ENCODE peak calls at places on chromosomes 6 and 20, in seven cellular contexts. M is progenitor cell of endocrine pancreas, R is left ventricle myocardium inferior, Z is GM10248, I is hepatocyte, S is brain microvascular endothelial cell, K is BJ. G is an unnamed sample.

GRCh38 chr6:16671302-16672289 is 89.7 kb downstream of the ATXN1 start:
- DNase-seq in M (no peak), R (no peak), Z (no peak), I (no peak), S (no peak), K (no peak), G (no peak)

GRCh38 chr6:20915626-20916025 is 381.4 kb downstream of the CDKAL1 start:
- DNase-seq in M (no peak), R (no peak), Z (no peak), I (no peak), S (no peak), K (no peak), G (no peak)

GRCh38 chr6:165245287-165245686 is 64.1 kb downstream of the C6orf118 start:
- DNase-seq in M (no peak), R (no peak), Z (no peak), I (peak), S (no peak), K (no peak), G (no peak)

GRCh38 chr6:119887671-119888070 is 538.1 kb upstream of the MAN1A1 start:
- DNase-seq in M (no peak), R (no peak), Z (no peak), I (no peak), S (no peak), K (no peak), G (no peak)

GRCh38 chr20:44187054-44187762 is at the start of gene JPH2:
- DNase-seq in M (no peak), R (peak), Z (no peak), I (peak), S (peak), K (peak), G (no peak)

GRCh38 chr20:37757550-37757949 is 63.7 kb downstream of the CTNNBL1 start:
- DNase-seq in M (no peak), R (no peak), Z (no peak), I (no peak), S (no peak), K (no peak), G (no peak)

GRCh38 chr6:73134588-73134987 is 90.7 kb downstream of the KHDC1L start:
- DNase-seq in M (peak), R (no peak), Z (no peak), I (peak), S (peak), K (no peak), G (no peak)

GRCh38 chr6:157861184-157861583 is 38.1 kb downstream of the SNX9 start:
- DNase-seq in M (no peak), R (no peak), Z (no peak), I (no peak), S (no peak), K (no peak), G (no peak)

GRCh38 chr6:161498359-161498758 is 224.5 kb upstream of the AGPAT4 start:
- DNase-seq in M (no peak), R (no peak), Z (no peak), I (peak), S (peak), K (no peak), G (no peak)

GRCh38 chr6:45791600-45792168 is 224.0 kb downstream of the CLIC5 start:
- DNase-seq in M (no peak), R (no peak), Z (no peak), I (no peak), S (peak), K (peak), G (no peak)

GRCh38 chr20:3935956-3936340 is 46.8 kb downstream of the PANK2 start:
- DNase-seq in M (no peak), R (no peak), Z (no peak), I (no peak), S (no peak), K (no peak), G (peak)

GRCh38 chr6:124961468-124961783 is 811 bp upstream of the RNF217 start:
- DNase-seq in M (no peak), R (no peak), Z (no peak), I (no peak), S (no peak), K (no peak), G (no peak)

GRCh38 chr6:31945507-31946369 is at the start of gene CFB:
- DNase-seq in M (no peak), R (peak), Z (no peak), I (peak), S (peak), K (no peak), G (no peak)

GRCh38 chr6:43758617-43759050 is 11.4 kb upstream of the VEGFA start:
- DNase-seq in M (peak), R (peak), Z (peak), I (no peak), S (no peak), K (no peak), G (no peak)

GRCh38 chr6:43735642-43736199 is 34.3 kb upstream of the VEGFA start:
- DNase-seq in M (no peak), R (no peak), Z (no peak), I (no peak), S (no peak), K (no peak), G (no peak)

GRCh38 chr6:127342296-127342945 is 988 bp downstream of the ECHDC1 start:
- DNase-seq in M (no peak), R (no peak), Z (no peak), I (peak), S (peak), K (no peak), G (no peak)

GRCh38 chr6:158596861-158597260 is 37.0 kb downstream of the TMEM181 start:
- DNase-seq in M (no peak), R (no peak), Z (no peak), I (no peak), S (no peak), K (no peak), G (no peak)

GRCh38 chr6:111472933-111473435 is 10.0 kb downstream of the REV3L start:
- DNase-seq in M (no peak), R (no peak), Z (no peak), I (no peak), S (no peak), K (no peak), G (no peak)

GRCh38 chr20:52419205-52419604 is 227.6 kb upstream of the ZFP64 start:
- DNase-seq in M (no peak), R (no peak), Z (no peak), I (no peak), S (no peak), K (no peak), G (no peak)

GRCh38 chr20:58722877-58723627 is 30.5 kb downstream of the NPEPL1 start:
- DNase-seq in M (no peak), R (no peak), Z (no peak), I (no peak), S (no peak), K (no peak), G (peak)

GRCh38 chr6:87312860-87313259 is 9.5 kb upstream of the SMIM8 start:
- DNase-seq in M (no peak), R (no peak), Z (no peak), I (no peak), S (no peak), K (no peak), G (no peak)

GRCh38 chr6:134065706-134066105 is 13.3 kb upstream of the SLC2A12 start:
- DNase-seq in M (no peak), R (no peak), Z (peak), I (no peak), S (no peak), K (no peak), G (no peak)

GRCh38 chr6:16674666-16675392 is 86.4 kb downstream of the ATXN1 start:
- DNase-seq in M (no peak), R (no peak), Z (no peak), I (no peak), S (peak), K (peak), G (no peak)

GRCh38 chr20:17625246-17626051 is 55.6 kb downstream of the DSTN start:
- DNase-seq in M (no peak), R (peak), Z (no peak), I (no peak), S (no peak), K (no peak), G (no peak)

GRCh38 chr6:35729349-35729678 is 7.5 kb upstream of the ARMC12 start:
- DNase-seq in M (no peak), R (no peak), Z (no peak), I (no peak), S (no peak), K (no peak), G (no peak)

GRCh38 chr6:35727206-35727934 is 9.5 kb upstream of the ARMC12 start:
- DNase-seq in M (peak), R (peak), Z (peak), I (peak), S (peak), K (no peak), G (peak)

GRCh38 chr6:35727935-35728662 is 8.7 kb upstream of the ARMC12 start:
- DNase-seq in M (peak), R (peak), Z (peak), I (peak), S (peak), K (no peak), G (peak)

GRCh38 chr6:35729722-35730121 is 7.1 kb upstream of the ARMC12 start:
- DNase-seq in M (no peak), R (no peak), Z (no peak), I (no peak), S (no peak), K (no peak), G (no peak)

GRCh38 chr6:35728663-35729348 is 8.0 kb upstream of the ARMC12 start:
- DNase-seq in M (no peak), R (peak), Z (no peak), I (no peak), S (no peak), K (no peak), G (no peak)
- TF ChIP-seq CTCF in M (no peak), R (no peak), Z (no peak), I (no peak), S (no peak), K (no peak), G (no peak)

DNA sequence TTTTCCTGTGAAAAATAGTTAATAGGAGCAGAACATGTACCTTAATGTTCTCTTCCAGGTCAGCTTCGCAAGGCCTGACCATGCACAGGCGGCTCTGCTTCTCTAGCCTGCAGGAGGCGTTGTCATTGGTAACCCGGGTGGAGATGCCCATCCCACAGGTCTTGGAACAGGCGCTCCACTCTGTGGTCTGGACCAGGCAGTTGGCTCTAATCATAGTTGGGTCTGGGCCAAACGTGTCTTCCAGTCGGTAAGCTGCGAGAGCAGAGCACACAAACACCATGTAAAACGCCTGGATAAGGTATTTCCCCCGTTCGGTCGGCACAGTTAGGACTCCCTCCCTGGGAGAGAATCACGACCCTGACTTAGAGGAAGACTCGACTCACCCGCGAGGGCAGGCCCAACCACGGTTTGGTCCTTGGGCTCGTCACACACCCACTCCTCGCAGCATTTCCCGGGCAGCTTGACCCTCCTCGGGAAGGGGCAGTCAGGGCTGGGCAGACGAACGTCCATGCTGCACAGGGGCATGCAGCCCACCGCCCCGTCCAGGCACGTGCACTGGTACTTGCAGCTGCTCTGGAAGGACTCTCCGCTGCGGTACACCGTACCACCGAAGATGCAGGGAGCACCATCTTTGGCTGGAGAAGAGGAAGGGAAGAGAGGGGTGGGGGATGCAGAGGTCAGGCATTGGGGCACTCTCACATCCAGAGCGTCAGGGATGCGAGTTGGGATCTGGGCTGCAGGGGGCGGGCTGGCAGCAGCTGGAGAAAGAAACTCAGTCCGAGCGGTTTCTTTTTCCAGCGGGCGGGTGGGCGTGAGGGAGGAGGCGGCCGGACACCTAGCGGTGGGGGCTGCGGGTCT is 1.0 kb downstream of the CCN2 start:
- DNase-seq in M (peak), R (peak), Z (peak), I (peak), S (peak), K (peak), G (peak)
- TF ChIP-seq CTCF in M (peak), R (peak), Z (peak), I (peak), S (peak), K (peak), G (peak)

DNA sequence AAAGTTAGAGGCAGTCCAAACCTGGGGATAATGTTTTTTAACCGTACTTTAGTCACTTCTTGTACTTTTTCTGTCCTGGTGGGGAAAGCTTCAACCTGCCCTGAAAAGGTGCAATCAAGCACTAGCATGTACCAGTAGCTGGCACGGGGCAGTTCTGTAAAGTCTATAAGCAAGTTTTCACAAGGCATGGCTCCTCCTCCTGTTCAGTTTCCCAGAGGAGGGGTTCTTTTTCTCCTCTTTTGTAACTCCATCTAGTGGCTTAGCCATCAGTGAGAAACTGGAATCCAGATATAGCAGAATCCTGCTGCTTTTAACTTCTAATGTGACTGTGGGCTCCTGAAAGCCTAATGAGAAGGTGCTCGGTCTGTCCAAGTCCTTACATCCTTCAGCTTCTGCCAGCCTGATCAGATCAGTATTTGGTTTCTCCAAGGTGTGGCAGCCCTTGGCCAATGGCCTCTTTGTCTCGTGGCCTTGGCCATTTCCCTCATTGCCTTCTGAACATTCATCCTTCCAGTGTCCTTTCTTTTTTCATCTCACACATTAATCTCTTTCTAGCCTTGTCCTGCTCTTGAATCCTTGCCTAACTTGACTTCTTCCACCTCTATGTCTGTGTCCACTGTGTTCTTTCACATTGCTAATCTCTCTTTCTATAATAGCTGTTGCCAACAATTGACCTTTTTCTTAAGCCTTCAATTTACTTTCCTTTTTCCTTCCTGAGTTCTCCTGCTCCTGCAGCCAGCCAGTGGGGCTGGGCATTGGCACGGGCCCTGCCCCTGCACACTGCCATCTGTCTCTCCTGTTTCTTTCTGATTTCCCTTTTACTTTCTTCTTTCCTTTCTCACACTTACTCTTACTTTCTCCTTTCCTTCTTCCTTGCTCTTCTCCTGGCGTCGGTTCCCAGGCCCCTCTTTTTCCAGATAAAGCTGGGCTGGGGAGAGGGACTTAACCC is 222.0 kb upstream of the SYNCRIP start:
- DNase-seq in M (no peak), R (no peak), Z (peak), I (peak), S (no peak), K (no peak), G (no peak)
- TF ChIP-seq CTCF in M (no peak), R (no peak), Z (no peak), I (peak), S (peak), K (peak), G (no peak)

GRCh38 chr20:2752631-2753455 is 47.6 kb downstream of the CPXM1 start:
- DNase-seq in M (no peak), R (no peak), Z (peak), I (peak), S (no peak), K (no peak), G (no peak)
- TF ChIP-seq CTCF in M (peak), R (peak), Z (peak), I (peak), S (peak), K (peak), G (peak)

GRCh38 chr20:48791014-48791413 is 36.8 kb downstream of the PREX1 start:
- DNase-seq in M (no peak), R (no peak), Z (no peak), I (no peak), S (no peak), K (no peak), G (no peak)
- TF ChIP-seq CTCF in M (no peak), R (no peak), Z (peak), I (peak), S (no peak), K (no peak), G (peak)

GRCh38 chr6:90382760-90383159 is 86.1 kb upstream of the BACH2 start:
- DNase-seq in M (no peak), R (no peak), Z (no peak), I (no peak), S (no peak), K (no peak), G (no peak)
- TF ChIP-seq CTCF in M (no peak), R (no peak), Z (no peak), I (no peak), S (no peak), K (no peak), G (no peak)

G was measured in osteocyte.